ENCODE peak calls at places on chromosomes 5 and 9, in nine cellular contexts. One of them, this sample, is unnamed.

GRCh38 chr5:141709704-141710267 is 27.8 kb upstream of the ARAP3 start:
- DNase-seq in NCI-H1417 treated with DMSO at 0.1 percent for 48 hours: no peak
- DNase-seq in HEK293T: no peak
- DNase-seq in coronary artery: no peak
- DNase-seq in HCT116: no peak
- DNase-seq in WTC11: no peak
- DNase-seq in AG08396: no peak
- DNase-seq in GM23248: no peak
- DNase-seq in NCI-H774: no peak
- DNase-seq in this sample: no peak

GRCh38 chr5:75435101-75435500 is 76.3 kb downstream of the CERT1 start:
- DNase-seq in NCI-H1417 treated with DMSO at 0.1 percent for 48 hours: no peak
- DNase-seq in WTC11: no peak
- DNase-seq in NCI-H774: no peak
- DNase-seq in AG08396: no peak
- DNase-seq in GM23248: no peak
- DNase-seq in HEK293T: no peak
- DNase-seq in coronary artery: no peak
- DNase-seq in HCT116: no peak
- DNase-seq in this sample: no peak

GRCh38 chr5:150488519-150489357 is 19.2 kb upstream of the NDST1 start:
- DNase-seq in HEK293T: no peak
- DNase-seq in HCT116: no peak
- DNase-seq in GM23248: peak
- DNase-seq in NCI-H1417 treated with DMSO at 0.1 percent for 48 hours: no peak
- DNase-seq in WTC11: no peak
- DNase-seq in coronary artery: peak
- DNase-seq in AG08396: peak
- DNase-seq in NCI-H774: no peak
- DNase-seq in this sample: peak

GRCh38 chr5:137022043-137022442 is 477.1 kb downstream of the SPOCK1 start:
- DNase-seq in NCI-H774: no peak
- DNase-seq in NCI-H1417 treated with DMSO at 0.1 percent for 48 hours: no peak
- DNase-seq in HCT116: no peak
- DNase-seq in GM23248: peak
- DNase-seq in WTC11: no peak
- DNase-seq in coronary artery: no peak
- DNase-seq in AG08396: no peak
- DNase-seq in HEK293T: no peak
- DNase-seq in this sample: no peak

GRCh38 chr5:78537821-78538220 is 110.8 kb downstream of the LHFPL2 start:
- DNase-seq in GM23248: peak
- DNase-seq in HCT116: no peak
- DNase-seq in NCI-H774: no peak
- DNase-seq in AG08396: peak
- DNase-seq in HEK293T: peak
- DNase-seq in NCI-H1417 treated with DMSO at 0.1 percent for 48 hours: no peak
- DNase-seq in coronary artery: peak
- DNase-seq in WTC11: peak
- DNase-seq in this sample: no peak

GRCh38 chr5:146877783-146878470 is 630 bp downstream of the PPP2R2B start:
- DNase-seq in NCI-H774: peak
- DNase-seq in NCI-H1417 treated with DMSO at 0.1 percent for 48 hours: no peak
- DNase-seq in HCT116: no peak
- DNase-seq in GM23248: peak
- DNase-seq in coronary artery: peak
- DNase-seq in AG08396: peak
- DNase-seq in HEK293T: no peak
- DNase-seq in WTC11: peak
- DNase-seq in this sample: no peak

GRCh38 chr9:16337322-16338029 is 533.0 kb downstream of the BNC2 start:
- DNase-seq in HCT116: peak
- DNase-seq in coronary artery: no peak
- DNase-seq in GM23248: peak
- DNase-seq in WTC11: no peak
- DNase-seq in HEK293T: no peak
- DNase-seq in NCI-H1417 treated with DMSO at 0.1 percent for 48 hours: no peak
- DNase-seq in AG08396: peak
- DNase-seq in NCI-H774: no peak
- DNase-seq in this sample: no peak

GRCh38 chr5:132747693-132748440 is 641 bp downstream of the CCNI2 start:
- DNase-seq in HCT116: no peak
- DNase-seq in NCI-H1417 treated with DMSO at 0.1 percent for 48 hours: no peak
- DNase-seq in HEK293T: peak
- DNase-seq in WTC11: peak
- DNase-seq in AG08396: no peak
- DNase-seq in coronary artery: no peak
- DNase-seq in NCI-H774: no peak
- DNase-seq in GM23248: no peak
- DNase-seq in this sample: no peak

GRCh38 chr9:84297162-84297821 is 43.3 kb downstream of the SLC28A3 start:
- DNase-seq in AG08396: peak
- DNase-seq in WTC11: no peak
- DNase-seq in GM23248: peak
- DNase-seq in coronary artery: no peak
- DNase-seq in NCI-H774: no peak
- DNase-seq in HEK293T: no peak
- DNase-seq in HCT116: no peak
- DNase-seq in NCI-H1417 treated with DMSO at 0.1 percent for 48 hours: no peak
- DNase-seq in this sample: no peak

GRCh38 chr5:78300464-78301045 is 6.1 kb upstream of the AP3B1 start:
- DNase-seq in HCT116: peak
- DNase-seq in HEK293T: no peak
- DNase-seq in AG08396: no peak
- DNase-seq in NCI-H774: no peak
- DNase-seq in WTC11: no peak
- DNase-seq in GM23248: peak
- DNase-seq in NCI-H1417 treated with DMSO at 0.1 percent for 48 hours: no peak
- DNase-seq in coronary artery: no peak
- DNase-seq in this sample: no peak

GRCh38 chr5:124648902-124649467 is 97.5 kb downstream of the ZNF608 start:
- DNase-seq in coronary artery: no peak
- DNase-seq in HCT116: no peak
- DNase-seq in NCI-H1417 treated with DMSO at 0.1 percent for 48 hours: no peak
- DNase-seq in NCI-H774: peak
- DNase-seq in AG08396: no peak
- DNase-seq in HEK293T: no peak
- DNase-seq in GM23248: no peak
- DNase-seq in WTC11: no peak
- DNase-seq in this sample: no peak

GRCh38 chr9:8686502-8686901 is 886.9 kb upstream of the DMAC1 start:
- DNase-seq in NCI-H1417 treated with DMSO at 0.1 percent for 48 hours: no peak
- DNase-seq in HCT116: no peak
- DNase-seq in coronary artery: no peak
- DNase-seq in WTC11: no peak
- DNase-seq in GM23248: no peak
- DNase-seq in NCI-H774: no peak
- DNase-seq in HEK293T: no peak
- DNase-seq in AG08396: no peak
- DNase-seq in this sample: no peak

GRCh38 chr9:122954253-122954691 is 13.5 kb downstream of the RABGAP1 start:
- DNase-seq in coronary artery: no peak
- DNase-seq in AG08396: peak
- DNase-seq in NCI-H774: no peak
- DNase-seq in HCT116: no peak
- DNase-seq in NCI-H1417 treated with DMSO at 0.1 percent for 48 hours: no peak
- DNase-seq in HEK293T: no peak
- DNase-seq in WTC11: no peak
- DNase-seq in GM23248: peak
- DNase-seq in this sample: no peak

GRCh38 chr5:165714594-165714993 is 2209.2 kb downstream of the MAT2B start:
- DNase-seq in HCT116: no peak
- DNase-seq in coronary artery: no peak
- DNase-seq in NCI-H1417 treated with DMSO at 0.1 percent for 48 hours: no peak
- DNase-seq in NCI-H774: no peak
- DNase-seq in AG08396: no peak
- DNase-seq in GM23248: no peak
- DNase-seq in WTC11: no peak
- DNase-seq in HEK293T: no peak
- DNase-seq in this sample: no peak

GRCh38 chr5:53376853-53377252 is 103.6 kb upstream of the FST start:
- DNase-seq in HEK293T: no peak
- DNase-seq in HCT116: no peak
- DNase-seq in WTC11: no peak
- DNase-seq in GM23248: no peak
- DNase-seq in AG08396: no peak
- DNase-seq in NCI-H1417 treated with DMSO at 0.1 percent for 48 hours: no peak
- DNase-seq in NCI-H774: no peak
- DNase-seq in coronary artery: no peak
- DNase-seq in this sample: no peak

GRCh38 chr5:115895821-115896220 is 54.1 kb downstream of the AP3S1 start:
- DNase-seq in WTC11: no peak
- DNase-seq in GM23248: peak
- DNase-seq in HEK293T: no peak
- DNase-seq in AG08396: peak
- DNase-seq in HCT116: no peak
- DNase-seq in coronary artery: no peak
- DNase-seq in NCI-H774: no peak
- DNase-seq in NCI-H1417 treated with DMSO at 0.1 percent for 48 hours: no peak
- DNase-seq in this sample: no peak

GRCh38 chr5:119473241-119473640 is 20.9 kb downstream of the HSD17B4 start:
- DNase-seq in HEK293T: no peak
- DNase-seq in GM23248: no peak
- DNase-seq in NCI-H774: no peak
- DNase-seq in NCI-H1417 treated with DMSO at 0.1 percent for 48 hours: no peak
- DNase-seq in coronary artery: no peak
- DNase-seq in WTC11: no peak
- DNase-seq in AG08396: no peak
- DNase-seq in HCT116: no peak
- DNase-seq in this sample: no peak

GRCh38 chr5:148179234-148179824 is 11.0 kb downstream of the SPINK14 start:
- DNase-seq in HEK293T: peak
- DNase-seq in AG08396: peak
- DNase-seq in coronary artery: no peak
- DNase-seq in WTC11: no peak
- DNase-seq in NCI-H774: peak
- DNase-seq in GM23248: peak
- DNase-seq in NCI-H1417 treated with DMSO at 0.1 percent for 48 hours: no peak
- DNase-seq in HCT116: peak
- DNase-seq in this sample: no peak

GRCh38 chr9:69085523-69086283 is 50.2 kb downstream of the FXN start:
- DNase-seq in GM23248: peak
- DNase-seq in NCI-H1417 treated with DMSO at 0.1 percent for 48 hours: no peak
- DNase-seq in HCT116: no peak
- DNase-seq in NCI-H774: no peak
- DNase-seq in WTC11: no peak
- DNase-seq in coronary artery: no peak
- DNase-seq in AG08396: no peak
- DNase-seq in HEK293T: no peak
- DNase-seq in this sample: no peak

This sample was measured in left lobe of liver.